ENCODE peak calls at places on chromosomes 2 and 18, in six cellular contexts. P is IMR-90, J is psoas muscle, C is cardiac muscle cell, G is heart left ventricle, L is kidney. V is an unnamed sample.

GRCh38 chr2:46770622-46771021 is 145.0 kb downstream of the MCFD2 start:
- DNase-seq in P (peak; percentile 96), J (no peak), C (no peak), G (no peak), L (no peak), V (no peak)

GRCh38 chr2:240919786-240920782 is 13.9 kb downstream of the CROCC2 start:
- DNase-seq in P (no peak), J (peak; percentile 3), C (no peak), G (peak; percentile 15), L (peak; percentile 64), V (peak; percentile 2)

GRCh38 chr18:78655921-78656320 is 323.7 kb upstream of the SALL3 start:
- DNase-seq in P (no peak), J (no peak), C (no peak), G (no peak), L (no peak), V (no peak)

GRCh38 chr2:218985021-218985324 is at the start of gene FEV:
- DNase-seq in P (no peak), J (no peak), C (no peak), G (no peak), L (no peak), V (no peak)

GRCh38 chr2:201769664-201770373 is 10.9 kb downstream of the ALS2 start:
- DNase-seq in P (no peak), J (no peak), C (no peak), G (no peak), L (no peak), V (no peak)

GRCh38 chr2:103159018-103159417 is 397.2 kb downstream of the TMEM182 start:
- DNase-seq in P (no peak), J (no peak), C (peak; percentile 10), G (no peak), L (no peak), V (no peak)

GRCh38 chr2:68709421-68709911 is 25.1 kb upstream of the ARHGAP25 start:
- DNase-seq in P (peak; percentile 67), J (no peak), C (peak; percentile 70), G (no peak), L (no peak), V (no peak)

GRCh38 chr2:159399716-159400525 is 113.4 kb upstream of the WDSUB1 start:
- DNase-seq in P (peak; percentile 49), J (no peak), C (no peak), G (no peak), L (no peak), V (no peak)

GRCh38 chr2:159117658-159118057 is 149.2 kb downstream of the TANC1 start:
- DNase-seq in P (no peak), J (no peak), C (no peak), G (no peak), L (no peak), V (no peak)

GRCh38 chr18:78816114-78816513 is 163.5 kb upstream of the SALL3 start:
- DNase-seq in P (no peak), J (no peak), C (no peak), G (no peak), L (no peak), V (no peak)

GRCh38 chr2:81304154-81304830 is 999.7 kb upstream of the LRRTM1 start:
- DNase-seq in P (no peak), J (no peak), C (no peak), G (no peak), L (no peak), V (no peak)

GRCh38 chr2:135473567-135473966 is 57.5 kb downstream of the ZRANB3 start:
- DNase-seq in P (peak; percentile 8), J (no peak), C (peak; percentile 49), G (no peak), L (no peak), V (no peak)

GRCh38 chr2:239441261-239441701 is 40.5 kb upstream of the HDAC4 start:
- DNase-seq in P (no peak), J (no peak), C (no peak), G (no peak), L (peak; percentile 12), V (no peak)

GRCh38 chr2:85648619-85649018 is 19.4 kb downstream of the SFTPB start:
- DNase-seq in P (peak; percentile 70), J (no peak), C (peak; percentile 19), G (no peak), L (no peak), V (no peak)

GRCh38 chr2:14540003-14540402 is 92.5 kb upstream of the LRATD1 start:
- DNase-seq in P (peak; percentile 45), J (no peak), C (no peak), G (no peak), L (no peak), V (no peak)

GRCh38 chr2:133092571-133092970 is 422.6 kb upstream of the LYPD1 start:
- DNase-seq in P (peak; percentile 9), J (no peak), C (no peak), G (no peak), L (no peak), V (no peak)

GRCh38 chr2:173734686-173735308 is 230.4 kb downstream of the SP3 start:
- DNase-seq in P (peak; percentile 18), J (no peak), C (no peak), G (no peak), L (no peak), V (no peak)

GRCh38 chr2:105143467-105144127 is 97.9 kb upstream of the GPR45 start:
- DNase-seq in P (no peak), J (peak; percentile 16), C (peak; percentile 50), G (no peak), L (peak; percentile 71), V (no peak)

GRCh38 chr2:191441761-191442160 is 196.6 kb downstream of the MYO1B start:
- DNase-seq in P (peak; percentile 27), J (no peak), C (peak; percentile 6), G (peak; percentile 33), L (no peak), V (no peak)

GRCh38 chr18:35306588-35307250 is 16.7 kb upstream of the ZSCAN30 start:
- DNase-seq in P (no peak), J (no peak), C (no peak), G (no peak), L (no peak), V (no peak)
- H3K9me3 ChIP-seq in P (peaks cover 74% of the 10 kb centered on the region), J (peaks cover 92% of the 10 kb centered on the region), C (no peaks in the 10 kb centered on the region), G (peaks cover 98% of the 10 kb centered on the region), L (peaks cover 33% of the 10 kb centered on the region), V (peaks cover 21% of the 10 kb centered on the region)

DNA sequence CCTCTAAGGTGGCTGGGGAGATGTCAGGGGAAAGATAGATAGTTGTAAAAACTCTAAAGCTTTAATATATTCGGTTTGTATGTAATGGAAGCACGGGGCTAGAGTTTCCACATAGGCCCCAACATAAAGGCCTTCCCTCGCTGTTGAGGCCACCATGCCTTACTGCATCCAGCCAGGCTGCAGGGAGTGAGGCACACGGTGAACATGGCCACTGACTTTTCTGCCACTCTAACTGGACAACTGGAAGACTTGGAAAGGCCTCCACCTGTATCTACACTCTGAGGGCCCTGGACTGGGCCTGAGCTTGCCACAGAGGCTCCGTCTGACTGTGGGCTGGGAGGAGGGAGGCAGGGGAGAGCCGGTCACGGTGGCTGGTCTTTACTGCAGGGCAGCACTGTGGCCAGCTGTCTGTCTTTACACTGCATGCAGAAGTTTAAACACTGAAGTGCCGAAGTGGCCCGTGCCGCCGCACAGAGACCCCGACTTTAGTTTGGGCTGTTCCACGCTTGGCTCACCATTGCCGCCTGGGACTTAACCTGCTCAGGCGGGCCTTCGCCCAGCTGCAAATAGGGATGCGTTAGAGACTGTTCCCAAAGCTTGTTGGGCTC is 66.7 kb downstream of the EMILIN2 start:
- DNase-seq in P (no peak), J (no peak), C (no peak), G (no peak), L (peak; percentile 74), V (no peak)
- H3K9me3 ChIP-seq in P (no peaks in the 10 kb centered on the region), J (no peaks in the 10 kb centered on the region), C (no peaks in the 10 kb centered on the region), G (no peaks in the 10 kb centered on the region), L (no peaks in the 10 kb centered on the region), V (no peaks in the 10 kb centered on the region)

DNA sequence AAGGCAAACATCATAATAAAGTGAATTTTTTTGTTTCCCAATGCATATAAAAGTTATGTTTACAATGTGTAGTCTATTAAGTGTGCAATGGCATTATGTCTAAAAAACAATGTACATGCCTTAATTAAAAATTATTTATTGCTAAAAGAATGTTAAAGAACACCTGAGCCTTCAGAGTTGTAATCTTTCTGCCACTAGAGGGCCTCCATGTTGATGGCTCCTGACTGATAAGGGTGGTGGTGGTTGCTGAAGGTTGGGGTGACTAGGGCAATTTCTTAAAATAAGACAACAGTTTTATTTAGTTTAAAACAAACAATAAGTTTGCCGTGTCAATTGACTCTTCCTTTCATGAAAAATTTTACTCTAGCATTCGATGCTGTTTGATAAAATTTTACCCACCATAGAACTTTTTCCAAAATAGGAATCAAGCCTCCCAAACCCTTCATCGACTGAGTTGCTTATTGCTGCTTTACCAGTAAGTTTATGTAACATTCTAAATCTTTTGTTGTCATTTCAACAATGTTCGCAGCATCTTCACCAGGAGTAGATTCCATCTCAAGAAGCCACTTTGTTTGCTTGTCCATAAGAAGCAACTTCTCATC is 32.3 kb downstream of the MAP3K2 start:
- DNase-seq in P (no peak), J (no peak), C (no peak), G (no peak), L (no peak), V (no peak)
- H3K9me3 ChIP-seq in P (no peaks in the 10 kb centered on the region), J (no peaks in the 10 kb centered on the region), C (no peaks in the 10 kb centered on the region), G (no peaks in the 10 kb centered on the region), L (no peaks in the 10 kb centered on the region), V (no peaks in the 10 kb centered on the region)

GRCh38 chr2:4353668-4354067 is 650.3 kb downstream of the DCDC2C start:
- DNase-seq in P (no peak), J (no peak), C (no peak), G (no peak), L (no peak), V (no peak)
- H3K9me3 ChIP-seq in P (peaks cover 17% of the 10 kb centered on the region), J (no peaks in the 10 kb centered on the region), C (no peaks in the 10 kb centered on the region), G (no peaks in the 10 kb centered on the region), L (no peaks in the 10 kb centered on the region), V (no peaks in the 10 kb centered on the region)

DNA sequence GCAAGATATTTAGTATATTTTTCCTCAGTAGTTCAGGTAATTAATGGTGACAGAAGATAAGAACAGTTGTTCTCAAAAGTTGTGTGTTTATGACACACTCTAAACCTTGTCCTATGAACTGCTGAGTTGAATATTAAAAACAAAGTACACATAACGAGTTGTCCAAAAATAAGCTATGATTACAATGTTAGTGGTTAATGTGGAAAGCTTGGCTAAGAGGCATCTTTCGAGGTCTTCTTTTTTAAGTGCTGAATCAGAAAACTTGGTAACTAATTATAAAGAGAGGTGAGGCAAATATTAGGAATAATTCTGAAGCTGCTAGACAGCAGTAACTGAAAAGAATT is 1088.7 kb downstream of the SUCLG1 start:
- DNase-seq in P (no peak), J (no peak), C (no peak), G (no peak), L (no peak), V (no peak)
- H3K9me3 ChIP-seq in P (no peaks in the 10 kb centered on the region), J (no peaks in the 10 kb centered on the region), C (no peaks in the 10 kb centered on the region), G (no peaks in the 10 kb centered on the region), L (no peaks in the 10 kb centered on the region), V (no peaks in the 10 kb centered on the region)

GRCh38 chr2:2709091-2709770 is 378.2 kb upstream of the MYT1L start:
- DNase-seq in P (no peak), J (no peak), C (no peak), G (no peak), L (no peak), V (no peak)

GRCh38 chr2:2705871-2706270 is 374.8 kb upstream of the MYT1L start:
- DNase-seq in P (no peak), J (no peak), C (no peak), G (no peak), L (peak; percentile 58), V (no peak)

GRCh38 chr2:2706306-2706705 is 375.2 kb upstream of the MYT1L start:
- DNase-seq in P (no peak), J (no peak), C (no peak), G (no peak), L (no peak), V (no peak)

GRCh38 chr2:2708575-2708974 is 377.5 kb upstream of the MYT1L start:
- DNase-seq in P (no peak), J (no peak), C (no peak), G (no peak), L (no peak), V (no peak)

GRCh38 chr2:2707111-2708035 is 376.3 kb upstream of the MYT1L start:
- DNase-seq in P (no peak), J (no peak), C (peak; percentile 19), G (no peak), L (no peak), V (no peak)
- H3K9me3 ChIP-seq in P (peaks cover 63% of the 10 kb centered on the region), J (no peaks in the 10 kb centered on the region), C (no peaks in the 10 kb centered on the region), G (no peaks in the 10 kb centered on the region), L (no peaks in the 10 kb centered on the region), V (no peaks in the 10 kb centered on the region)

V was measured in T-helper 17 cell.